ENCODE peak calls at places on chromosome X, in nine cellular contexts. One of them, this sample, is unnamed.

GRCh38 chrX:120262781-120263719 is 12.4 kb downstream of the ZBTB33 start:
- DNase-seq in fibroblast of the conjunctiva: no peak
- DNase-seq in activated CD4-positive, alpha-beta T cell treated with anti-CD3 and anti-CD28 coated beads, Interleukin-2, amount 50 U/mL, for 1 hour: no peak
- DNase-seq in H54: no peak
- DNase-seq in EH: no peak
- DNase-seq in nucleus accumbens: no peak
- DNase-seq in tibial nerve: no peak
- DNase-seq in NCI-H2171 treated with DMSO at 0.1 percent for 48 hours: peak; percentile 24
- DNase-seq in fibroblast of pulmonary artery: no peak
- DNase-seq in this sample: no peak

GRCh38 chrX:69155786-69156520 is 9.3 kb downstream of the PJA1 start:
- DNase-seq in fibroblast of the conjunctiva: no peak
- DNase-seq in activated CD4-positive, alpha-beta T cell treated with anti-CD3 and anti-CD28 coated beads, Interleukin-2, amount 50 U/mL, for 1 hour: no peak
- DNase-seq in H54: no peak
- DNase-seq in EH: no peak
- DNase-seq in nucleus accumbens: no peak
- DNase-seq in tibial nerve: no peak
- DNase-seq in NCI-H2171 treated with DMSO at 0.1 percent for 48 hours: no peak
- DNase-seq in fibroblast of pulmonary artery: no peak
- DNase-seq in this sample: no peak

GRCh38 chrX:132412208-132412607 is 76.6 kb downstream of the MBNL3 start:
- DNase-seq in fibroblast of the conjunctiva: no peak
- DNase-seq in activated CD4-positive, alpha-beta T cell treated with anti-CD3 and anti-CD28 coated beads, Interleukin-2, amount 50 U/mL, for 1 hour: no peak
- DNase-seq in H54: no peak
- DNase-seq in EH: no peak
- DNase-seq in nucleus accumbens: no peak
- DNase-seq in tibial nerve: no peak
- DNase-seq in NCI-H2171 treated with DMSO at 0.1 percent for 48 hours: no peak
- DNase-seq in fibroblast of pulmonary artery: no peak
- DNase-seq in this sample: no peak

GRCh38 chrX:138754861-138755260 is 43.3 kb upstream of the FGF13 start:
- DNase-seq in fibroblast of the conjunctiva: no peak
- DNase-seq in activated CD4-positive, alpha-beta T cell treated with anti-CD3 and anti-CD28 coated beads, Interleukin-2, amount 50 U/mL, for 1 hour: no peak
- DNase-seq in H54: no peak
- DNase-seq in EH: no peak
- DNase-seq in nucleus accumbens: no peak
- DNase-seq in tibial nerve: no peak
- DNase-seq in NCI-H2171 treated with DMSO at 0.1 percent for 48 hours: no peak
- DNase-seq in fibroblast of pulmonary artery: no peak
- DNase-seq in this sample: no peak

GRCh38 chrX:106707771-106708454 is 18.6 kb upstream of the RNF128 start:
- DNase-seq in fibroblast of the conjunctiva: peak; percentile 60
- DNase-seq in activated CD4-positive, alpha-beta T cell treated with anti-CD3 and anti-CD28 coated beads, Interleukin-2, amount 50 U/mL, for 1 hour: no peak
- DNase-seq in H54: peak; percentile 35
- DNase-seq in EH: peak; percentile 90
- DNase-seq in nucleus accumbens: no peak
- DNase-seq in tibial nerve: no peak
- DNase-seq in NCI-H2171 treated with DMSO at 0.1 percent for 48 hours: no peak
- DNase-seq in fibroblast of pulmonary artery: peak; percentile 74
- DNase-seq in this sample: peak; percentile 89

GRCh38 chrX:13364230-13364629 is 44.4 kb upstream of the ATXN3L start:
- DNase-seq in fibroblast of the conjunctiva: no peak
- DNase-seq in activated CD4-positive, alpha-beta T cell treated with anti-CD3 and anti-CD28 coated beads, Interleukin-2, amount 50 U/mL, for 1 hour: no peak
- DNase-seq in H54: no peak
- DNase-seq in EH: peak; percentile 30
- DNase-seq in nucleus accumbens: no peak
- DNase-seq in tibial nerve: no peak
- DNase-seq in NCI-H2171 treated with DMSO at 0.1 percent for 48 hours: no peak
- DNase-seq in fibroblast of pulmonary artery: no peak
- DNase-seq in this sample: no peak

GRCh38 chrX:115345654-115346014 is 56.1 kb downstream of the LUZP4 start:
- DNase-seq in fibroblast of the conjunctiva: no peak
- DNase-seq in activated CD4-positive, alpha-beta T cell treated with anti-CD3 and anti-CD28 coated beads, Interleukin-2, amount 50 U/mL, for 1 hour: no peak
- DNase-seq in H54: no peak
- DNase-seq in EH: no peak
- DNase-seq in nucleus accumbens: no peak
- DNase-seq in tibial nerve: no peak
- DNase-seq in NCI-H2171 treated with DMSO at 0.1 percent for 48 hours: no peak
- DNase-seq in fibroblast of pulmonary artery: peak; percentile 37
- DNase-seq in this sample: no peak

GRCh38 chrX:11010476-11010875 is 100.7 kb upstream of the HCCS start:
- DNase-seq in fibroblast of the conjunctiva: no peak
- DNase-seq in activated CD4-positive, alpha-beta T cell treated with anti-CD3 and anti-CD28 coated beads, Interleukin-2, amount 50 U/mL, for 1 hour: no peak
- DNase-seq in H54: no peak
- DNase-seq in EH: no peak
- DNase-seq in nucleus accumbens: no peak
- DNase-seq in tibial nerve: no peak
- DNase-seq in NCI-H2171 treated with DMSO at 0.1 percent for 48 hours: no peak
- DNase-seq in fibroblast of pulmonary artery: no peak
- DNase-seq in this sample: no peak

GRCh38 chrX:19683817-19684216 is 168.5 kb upstream of the MAP3K15 start:
- DNase-seq in fibroblast of the conjunctiva: no peak
- DNase-seq in activated CD4-positive, alpha-beta T cell treated with anti-CD3 and anti-CD28 coated beads, Interleukin-2, amount 50 U/mL, for 1 hour: peak; percentile 16
- DNase-seq in H54: no peak
- DNase-seq in EH: no peak
- DNase-seq in nucleus accumbens: no peak
- DNase-seq in tibial nerve: no peak
- DNase-seq in NCI-H2171 treated with DMSO at 0.1 percent for 48 hours: no peak
- DNase-seq in fibroblast of pulmonary artery: no peak
- DNase-seq in this sample: no peak

GRCh38 chrX:136204571-136204970 is 46.6 kb downstream of the MAP7D3 start:
- DNase-seq in fibroblast of the conjunctiva: peak; percentile 80
- DNase-seq in activated CD4-positive, alpha-beta T cell treated with anti-CD3 and anti-CD28 coated beads, Interleukin-2, amount 50 U/mL, for 1 hour: peak; percentile 7
- DNase-seq in H54: no peak
- DNase-seq in EH: peak; percentile 78
- DNase-seq in nucleus accumbens: no peak
- DNase-seq in tibial nerve: peak; percentile 40
- DNase-seq in NCI-H2171 treated with DMSO at 0.1 percent for 48 hours: no peak
- DNase-seq in fibroblast of pulmonary artery: peak; percentile 75
- DNase-seq in this sample: peak; percentile 65

GRCh38 chrX:120561634-120562568 is 1.1 kb upstream of the CUL4B start:
- DNase-seq in fibroblast of the conjunctiva: no peak
- DNase-seq in activated CD4-positive, alpha-beta T cell treated with anti-CD3 and anti-CD28 coated beads, Interleukin-2, amount 50 U/mL, for 1 hour: no peak
- DNase-seq in H54: no peak
- DNase-seq in EH: no peak
- DNase-seq in nucleus accumbens: no peak
- DNase-seq in tibial nerve: no peak
- DNase-seq in NCI-H2171 treated with DMSO at 0.1 percent for 48 hours: no peak
- DNase-seq in fibroblast of pulmonary artery: no peak
- DNase-seq in this sample: no peak

GRCh38 chrX:17038681-17039161 is 92.3 kb downstream of the REPS2 start:
- DNase-seq in fibroblast of the conjunctiva: no peak
- DNase-seq in activated CD4-positive, alpha-beta T cell treated with anti-CD3 and anti-CD28 coated beads, Interleukin-2, amount 50 U/mL, for 1 hour: no peak
- DNase-seq in H54: no peak
- DNase-seq in EH: peak; percentile 20
- DNase-seq in nucleus accumbens: no peak
- DNase-seq in tibial nerve: peak; percentile 5
- DNase-seq in NCI-H2171 treated with DMSO at 0.1 percent for 48 hours: no peak
- DNase-seq in fibroblast of pulmonary artery: peak; percentile 68
- DNase-seq in this sample: no peak

GRCh38 chrX:24395775-24396174 is 35.3 kb downstream of the SUPT20HL1 start:
- DNase-seq in fibroblast of the conjunctiva: peak; percentile 66
- DNase-seq in activated CD4-positive, alpha-beta T cell treated with anti-CD3 and anti-CD28 coated beads, Interleukin-2, amount 50 U/mL, for 1 hour: peak; percentile 18
- DNase-seq in H54: no peak
- DNase-seq in EH: peak; percentile 68
- DNase-seq in nucleus accumbens: no peak
- DNase-seq in tibial nerve: peak; percentile 71
- DNase-seq in NCI-H2171 treated with DMSO at 0.1 percent for 48 hours: peak; percentile 45
- DNase-seq in fibroblast of pulmonary artery: peak; percentile 82
- DNase-seq in this sample: peak; percentile 69

GRCh38 chrX:20265726-20266681 is 705 bp downstream of the RPS6KA3 start:
- DNase-seq in fibroblast of the conjunctiva: no peak
- DNase-seq in activated CD4-positive, alpha-beta T cell treated with anti-CD3 and anti-CD28 coated beads, Interleukin-2, amount 50 U/mL, for 1 hour: peak; percentile 25
- DNase-seq in H54: no peak
- DNase-seq in EH: peak; percentile 29
- DNase-seq in nucleus accumbens: peak; percentile 3
- DNase-seq in tibial nerve: peak; percentile 4
- DNase-seq in NCI-H2171 treated with DMSO at 0.1 percent for 48 hours: peak; percentile 26
- DNase-seq in fibroblast of pulmonary artery: peak; percentile 13
- DNase-seq in this sample: peak; percentile 58

GRCh38 chrX:132623307-132623706 is 134.5 kb upstream of the MBNL3 start:
- DNase-seq in fibroblast of the conjunctiva: no peak
- DNase-seq in activated CD4-positive, alpha-beta T cell treated with anti-CD3 and anti-CD28 coated beads, Interleukin-2, amount 50 U/mL, for 1 hour: no peak
- DNase-seq in H54: no peak
- DNase-seq in EH: no peak
- DNase-seq in nucleus accumbens: no peak
- DNase-seq in tibial nerve: no peak
- DNase-seq in NCI-H2171 treated with DMSO at 0.1 percent for 48 hours: no peak
- DNase-seq in fibroblast of pulmonary artery: no peak
- DNase-seq in this sample: no peak

GRCh38 chrX:64805683-64806082 is 170.6 kb downstream of the ZC4H2 start:
- DNase-seq in fibroblast of the conjunctiva: no peak
- DNase-seq in activated CD4-positive, alpha-beta T cell treated with anti-CD3 and anti-CD28 coated beads, Interleukin-2, amount 50 U/mL, for 1 hour: no peak
- DNase-seq in H54: peak; percentile 0
- DNase-seq in EH: no peak
- DNase-seq in nucleus accumbens: no peak
- DNase-seq in tibial nerve: no peak
- DNase-seq in NCI-H2171 treated with DMSO at 0.1 percent for 48 hours: no peak
- DNase-seq in fibroblast of pulmonary artery: no peak
- DNase-seq in this sample: peak; percentile 0

GRCh38 chrX:66200050-66200664 is 36.1 kb downstream of the HEPH start:
- DNase-seq in fibroblast of the conjunctiva: no peak
- DNase-seq in activated CD4-positive, alpha-beta T cell treated with anti-CD3 and anti-CD28 coated beads, Interleukin-2, amount 50 U/mL, for 1 hour: no peak
- DNase-seq in H54: no peak
- DNase-seq in EH: peak; percentile 0
- DNase-seq in nucleus accumbens: no peak
- DNase-seq in tibial nerve: no peak
- DNase-seq in NCI-H2171 treated with DMSO at 0.1 percent for 48 hours: no peak
- DNase-seq in fibroblast of pulmonary artery: no peak
- DNase-seq in this sample: no peak

GRCh38 chrX:44544036-44544435 is 1.4 kb upstream of the FUNDC1 start:
- DNase-seq in fibroblast of the conjunctiva: no peak
- DNase-seq in activated CD4-positive, alpha-beta T cell treated with anti-CD3 and anti-CD28 coated beads, Interleukin-2, amount 50 U/mL, for 1 hour: no peak
- DNase-seq in H54: no peak
- DNase-seq in EH: no peak
- DNase-seq in nucleus accumbens: no peak
- DNase-seq in tibial nerve: no peak
- DNase-seq in NCI-H2171 treated with DMSO at 0.1 percent for 48 hours: no peak
- DNase-seq in fibroblast of pulmonary artery: no peak
- DNase-seq in this sample: no peak

GRCh38 chrX:118534716-118535493 is 39.3 kb downstream of the DOCK11 start:
- DNase-seq in fibroblast of the conjunctiva: no peak
- DNase-seq in activated CD4-positive, alpha-beta T cell treated with anti-CD3 and anti-CD28 coated beads, Interleukin-2, amount 50 U/mL, for 1 hour: no peak
- DNase-seq in H54: no peak
- DNase-seq in EH: peak; percentile 33
- DNase-seq in nucleus accumbens: no peak
- DNase-seq in tibial nerve: no peak
- DNase-seq in NCI-H2171 treated with DMSO at 0.1 percent for 48 hours: peak; percentile 23
- DNase-seq in fibroblast of pulmonary artery: no peak
- DNase-seq in this sample: no peak

GRCh38 chrX:9693307-9694001 is 72.2 kb downstream of the GPR143 start:
- DNase-seq in fibroblast of the conjunctiva: no peak
- DNase-seq in activated CD4-positive, alpha-beta T cell treated with anti-CD3 and anti-CD28 coated beads, Interleukin-2, amount 50 U/mL, for 1 hour: no peak
- DNase-seq in H54: no peak
- DNase-seq in EH: no peak
- DNase-seq in nucleus accumbens: no peak
- DNase-seq in tibial nerve: no peak
- DNase-seq in NCI-H2171 treated with DMSO at 0.1 percent for 48 hours: no peak
- DNase-seq in fibroblast of pulmonary artery: no peak
- DNase-seq in this sample: no peak

GRCh38 chrX:65581661-65582339 is 47.2 kb upstream of the LAS1L start:
- DNase-seq in fibroblast of the conjunctiva: peak; percentile 31
- DNase-seq in activated CD4-positive, alpha-beta T cell treated with anti-CD3 and anti-CD28 coated beads, Interleukin-2, amount 50 U/mL, for 1 hour: peak; percentile 49
- DNase-seq in H54: peak; percentile 31
- DNase-seq in EH: peak; percentile 73
- DNase-seq in nucleus accumbens: peak; percentile 9
- DNase-seq in tibial nerve: peak; percentile 63
- DNase-seq in NCI-H2171 treated with DMSO at 0.1 percent for 48 hours: peak; percentile 60
- DNase-seq in fibroblast of pulmonary artery: peak; percentile 76
- DNase-seq in this sample: peak; percentile 69

GRCh38 chrX:46173159-46173558 is 372.1 kb downstream of the ZNF674 start:
- DNase-seq in fibroblast of the conjunctiva: no peak
- DNase-seq in activated CD4-positive, alpha-beta T cell treated with anti-CD3 and anti-CD28 coated beads, Interleukin-2, amount 50 U/mL, for 1 hour: no peak
- DNase-seq in H54: no peak
- DNase-seq in EH: no peak
- DNase-seq in nucleus accumbens: no peak
- DNase-seq in tibial nerve: no peak
- DNase-seq in NCI-H2171 treated with DMSO at 0.1 percent for 48 hours: no peak
- DNase-seq in fibroblast of pulmonary artery: no peak
- DNase-seq in this sample: no peak

GRCh38 chrX:16462912-16463311 is 187.0 kb upstream of the S100G start:
- DNase-seq in fibroblast of the conjunctiva: peak; percentile 32
- DNase-seq in activated CD4-positive, alpha-beta T cell treated with anti-CD3 and anti-CD28 coated beads, Interleukin-2, amount 50 U/mL, for 1 hour: no peak
- DNase-seq in H54: no peak
- DNase-seq in EH: peak; percentile 93
- DNase-seq in nucleus accumbens: no peak
- DNase-seq in tibial nerve: no peak
- DNase-seq in NCI-H2171 treated with DMSO at 0.1 percent for 48 hours: no peak
- DNase-seq in fibroblast of pulmonary artery: peak; percentile 33
- DNase-seq in this sample: no peak

GRCh38 chrX:8731579-8732395 is at the start of gene ANOS1:
- DNase-seq in fibroblast of the conjunctiva: no peak
- DNase-seq in activated CD4-positive, alpha-beta T cell treated with anti-CD3 and anti-CD28 coated beads, Interleukin-2, amount 50 U/mL, for 1 hour: no peak
- DNase-seq in H54: peak; percentile 13
- DNase-seq in EH: peak; percentile 17
- DNase-seq in nucleus accumbens: peak; percentile 42
- DNase-seq in tibial nerve: peak; percentile 23
- DNase-seq in NCI-H2171 treated with DMSO at 0.1 percent for 48 hours: peak; percentile 4
- DNase-seq in fibroblast of pulmonary artery: peak; percentile 19
- DNase-seq in this sample: peak; percentile 66

GRCh38 chrX:87583679-87584078 is 66.1 kb downstream of the KLHL4 start:
- DNase-seq in fibroblast of the conjunctiva: no peak
- DNase-seq in activated CD4-positive, alpha-beta T cell treated with anti-CD3 and anti-CD28 coated beads, Interleukin-2, amount 50 U/mL, for 1 hour: no peak
- DNase-seq in H54: no peak
- DNase-seq in EH: no peak
- DNase-seq in nucleus accumbens: no peak
- DNase-seq in tibial nerve: no peak
- DNase-seq in NCI-H2171 treated with DMSO at 0.1 percent for 48 hours: no peak
- DNase-seq in fibroblast of pulmonary artery: peak; percentile 40
- DNase-seq in this sample: no peak

GRCh38 chrX:17944833-17945497 is 83.9 kb upstream of the RAI2 start:
- DNase-seq in fibroblast of the conjunctiva: no peak
- DNase-seq in activated CD4-positive, alpha-beta T cell treated with anti-CD3 and anti-CD28 coated beads, Interleukin-2, amount 50 U/mL, for 1 hour: no peak
- DNase-seq in H54: no peak
- DNase-seq in EH: peak; percentile 8
- DNase-seq in nucleus accumbens: no peak
- DNase-seq in tibial nerve: peak; percentile 29
- DNase-seq in NCI-H2171 treated with DMSO at 0.1 percent for 48 hours: no peak
- DNase-seq in fibroblast of pulmonary artery: no peak
- DNase-seq in this sample: peak; percentile 21

GRCh38 chrX:110440016-110440805 is 81.6 kb downstream of the RTL9 start:
- DNase-seq in fibroblast of the conjunctiva: no peak
- DNase-seq in activated CD4-positive, alpha-beta T cell treated with anti-CD3 and anti-CD28 coated beads, Interleukin-2, amount 50 U/mL, for 1 hour: no peak
- DNase-seq in H54: no peak
- DNase-seq in EH: no peak
- DNase-seq in nucleus accumbens: no peak
- DNase-seq in tibial nerve: no peak
- DNase-seq in NCI-H2171 treated with DMSO at 0.1 percent for 48 hours: no peak
- DNase-seq in fibroblast of pulmonary artery: no peak
- DNase-seq in this sample: no peak

GRCh38 chrX:1435241-1435900 is 17.3 kb downstream of the ASMTL start:
- DNase-seq in fibroblast of the conjunctiva: no peak
- DNase-seq in activated CD4-positive, alpha-beta T cell treated with anti-CD3 and anti-CD28 coated beads, Interleukin-2, amount 50 U/mL, for 1 hour: no peak
- DNase-seq in H54: no peak
- DNase-seq in EH: no peak
- DNase-seq in nucleus accumbens: no peak
- DNase-seq in tibial nerve: no peak
- DNase-seq in NCI-H2171 treated with DMSO at 0.1 percent for 48 hours: no peak
- DNase-seq in fibroblast of pulmonary artery: no peak
- DNase-seq in this sample: no peak

GRCh38 chrX:43592597-43592996 is 63.5 kb upstream of the MAOA start:
- DNase-seq in fibroblast of the conjunctiva: no peak
- DNase-seq in activated CD4-positive, alpha-beta T cell treated with anti-CD3 and anti-CD28 coated beads, Interleukin-2, amount 50 U/mL, for 1 hour: no peak
- DNase-seq in H54: no peak
- DNase-seq in EH: no peak
- DNase-seq in nucleus accumbens: no peak
- DNase-seq in tibial nerve: no peak
- DNase-seq in NCI-H2171 treated with DMSO at 0.1 percent for 48 hours: no peak
- DNase-seq in fibroblast of pulmonary artery: peak; percentile 19
- DNase-seq in this sample: no peak

GRCh38 chrX:29634516-29634915 is 580.8 kb upstream of the MAGEB2 start:
- DNase-seq in fibroblast of the conjunctiva: no peak
- DNase-seq in activated CD4-positive, alpha-beta T cell treated with anti-CD3 and anti-CD28 coated beads, Interleukin-2, amount 50 U/mL, for 1 hour: no peak
- DNase-seq in H54: no peak
- DNase-seq in EH: no peak
- DNase-seq in nucleus accumbens: no peak
- DNase-seq in tibial nerve: no peak
- DNase-seq in NCI-H2171 treated with DMSO at 0.1 percent for 48 hours: no peak
- DNase-seq in fibroblast of pulmonary artery: peak; percentile 14
- DNase-seq in this sample: no peak

GRCh38 chrX:32788936-32789335 is 422.4 kb downstream of the DMD start:
- DNase-seq in fibroblast of the conjunctiva: no peak
- DNase-seq in activated CD4-positive, alpha-beta T cell treated with anti-CD3 and anti-CD28 coated beads, Interleukin-2, amount 50 U/mL, for 1 hour: no peak
- DNase-seq in H54: no peak
- DNase-seq in EH: no peak
- DNase-seq in nucleus accumbens: no peak
- DNase-seq in tibial nerve: no peak
- DNase-seq in NCI-H2171 treated with DMSO at 0.1 percent for 48 hours: no peak
- DNase-seq in fibroblast of pulmonary artery: no peak
- DNase-seq in this sample: no peak